ENCODE peak calls at places on chromosomes 13 and 19, in seven cellular contexts. P is uterus, Y is breast epithelium, Q is colonic mucosa, L is psoas muscle, V is upper lobe of right lung, X is fibroblast of lung. D is an unnamed sample. For H3K4me1, the result is how much of the 10 kb centered on the place peaks cover.

GRCh38 chr19:3556978-3557460 is 367 bp downstream of the MFSD12 start:
- DNase-seq in Y (no peak), V (peak), X (peak), Q (peak), P (no peak), L (peak), D (peak)

GRCh38 chr19:46296722-46297431 is at the start of gene HIF3A:
- DNase-seq in X (no peak), Q (peak), V (peak), P (peak), Y (no peak), L (no peak), D (peak)

GRCh38 chr13:64314286-64314685 is 2898.6 kb upstream of the PCDH20 start:
- DNase-seq in L (no peak), V (no peak), X (peak), Q (no peak), Y (no peak), P (no peak), D (no peak)

GRCh38 chr19:47696635-47697034 is 16.6 kb upstream of the EHD2 start:
- DNase-seq in Q (no peak), X (no peak), L (no peak), V (no peak), Y (no peak), P (no peak), D (no peak)

GRCh38 chr13:113955235-113955634 is 18.6 kb downstream of the C13orf46 start:
- DNase-seq in Y (no peak), V (no peak), X (no peak), Q (no peak), P (no peak), L (peak), D (no peak)

GRCh38 chr19:15087182-15087581 is 5.2 kb downstream of the OR1I1 start:
- DNase-seq in Y (no peak), P (no peak), X (no peak), V (no peak), L (no peak), Q (no peak), D (no peak)

GRCh38 chr19:13557756-13558398 is 51.6 kb upstream of the CACNA1A start:
- DNase-seq in V (no peak), P (no peak), L (no peak), Q (peak), Y (no peak), X (no peak), D (no peak)

GRCh38 chr19:991174-991931 is 7.2 kb downstream of the WDR18 start:
- DNase-seq in P (peak), Q (peak), L (peak), X (peak), V (no peak), Y (no peak), D (no peak)

GRCh38 chr19:16801599-16801998 is 27.6 kb upstream of the SIN3B start:
- DNase-seq in Y (no peak), X (peak), Q (no peak), P (no peak), L (no peak), V (no peak), D (no peak)

GRCh38 chr13:77919351-77920294 is 992 bp upstream of the EDNRB start:
- DNase-seq in Y (peak), V (peak), Q (peak), L (peak), X (peak), P (peak), D (peak)

GRCh38 chr19:36139473-36140288 is at the start of gene CAPNS1:
- DNase-seq in X (peak), P (peak), V (peak), Q (peak), Y (peak), L (peak), D (peak)

GRCh38 chr19:11560404-11560988 is 1.5 kb upstream of the ELOF1 start:
- DNase-seq in V (no peak), L (no peak), Q (peak), Y (no peak), P (no peak), X (peak), D (peak)

GRCh38 chr19:35033067-35034004 is 3.1 kb downstream of the SCN1B start:
- DNase-seq in X (no peak), Y (no peak), V (no peak), L (no peak), Q (no peak), P (no peak), D (no peak)

GRCh38 chr13:99726261-99726894 is 225.1 kb downstream of the TM9SF2 start:
- DNase-seq in Y (no peak), Q (no peak), X (no peak), L (no peak), P (no peak), V (no peak), D (no peak)

GRCh38 chr13:37923236-37923635 is 53.7 kb upstream of the TRPC4 start:
- DNase-seq in P (no peak), Q (no peak), Y (no peak), V (no peak), X (no peak), L (no peak), D (no peak)

GRCh38 chr13:50676602-50677001 is 166.9 kb downstream of the DLEU7 start:
- DNase-seq in X (peak), Q (no peak), L (no peak), P (no peak), V (no peak), Y (no peak), D (no peak)

GRCh38 chr13:81676008-81676407 is 1335.1 kb upstream of the SPRY2 start:
- DNase-seq in Q (no peak), P (no peak), V (no peak), L (no peak), Y (no peak), X (no peak), D (no peak)

GRCh38 chr13:97600438-97601080 is 166.6 kb downstream of the RAP2A start:
- DNase-seq in V (no peak), Q (no peak), Y (no peak), P (no peak), L (no peak), X (peak), D (no peak)

GRCh38 chr13:112756511-112756966 is 66.7 kb downstream of the ATP11A start:
- DNase-seq in X (no peak), L (no peak), Q (no peak), V (peak), P (no peak), Y (no peak), D (no peak)

GRCh38 chr13:48263196-48263595 is 30.2 kb downstream of the ITM2B start:
- DNase-seq in X (peak), Q (no peak), Y (no peak), V (no peak), P (no peak), L (no peak), D (no peak)

GRCh38 chr19:43664008-43664407 is 6.0 kb downstream of the PLAUR start:
- DNase-seq in V (no peak), Q (no peak), P (no peak), X (no peak), L (no peak), Y (no peak), D (no peak)

GRCh38 chr13:94154362-94154761 is 325.1 kb downstream of the DCT start:
- DNase-seq in P (no peak), Y (no peak), X (peak), L (peak), V (no peak), Q (peak), D (peak)

DNA sequence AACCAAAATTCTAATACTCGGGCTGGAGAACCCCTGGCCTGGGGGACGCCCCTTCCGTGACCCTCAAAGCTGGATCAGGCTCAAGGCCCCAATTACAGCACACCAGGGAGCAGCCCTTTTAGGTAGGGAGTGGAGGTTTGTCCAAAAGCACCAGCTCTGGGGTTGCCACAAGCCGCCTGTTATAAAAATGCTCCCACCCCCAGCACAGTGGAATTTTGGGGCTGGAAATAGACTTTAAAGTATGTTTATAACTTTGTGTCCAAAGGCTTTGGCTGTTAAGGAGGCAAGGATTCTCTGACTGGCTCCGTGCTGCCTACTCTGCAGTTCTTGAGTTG is 564 bp upstream of the GMIP start:
- DNase-seq in Y (no peak), P (no peak), L (no peak), X (no peak), Q (no peak), V (no peak), D (no peak)
- H3K4me3 ChIP-seq in Y (peak), P (peak), L (peak), X (no peak), Q (peak), V (peak), D (peak)

DNA sequence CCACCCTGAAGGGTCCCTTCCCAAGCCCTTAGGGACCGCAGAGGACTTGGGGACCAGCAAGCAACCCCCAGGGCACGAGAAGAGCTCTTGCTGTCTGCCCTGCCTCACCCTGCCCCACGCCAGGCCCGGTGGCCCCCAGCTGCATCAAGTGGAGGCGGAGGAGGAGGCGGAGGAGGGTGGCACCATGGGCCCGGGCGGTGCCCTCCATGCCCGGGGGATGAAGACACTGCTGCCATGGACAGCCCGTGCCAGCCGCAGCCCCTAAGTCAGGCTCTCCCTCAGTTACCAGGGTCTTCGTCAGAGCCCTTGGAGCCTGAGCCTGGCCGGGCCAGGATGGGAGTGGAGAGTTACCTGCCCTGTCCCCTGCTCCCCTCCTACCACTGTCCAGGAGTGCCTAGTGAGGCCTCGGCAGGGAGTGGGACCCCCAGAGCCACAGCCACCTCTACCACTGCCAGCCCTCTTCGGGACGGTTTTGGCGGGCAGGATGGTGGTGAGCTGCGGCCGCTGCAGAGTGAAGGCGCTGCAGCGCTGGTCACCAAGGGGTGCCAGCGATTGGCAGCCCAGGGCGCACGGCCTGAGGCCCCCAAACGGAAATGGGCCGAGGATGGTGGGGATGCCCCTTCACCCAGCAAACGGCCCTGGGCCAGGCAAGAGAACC is 1.5 kb downstream of the EGLN2 start:
- DNase-seq in V (peak), L (no peak), Q (no peak), P (no peak), Y (no peak), X (no peak), D (no peak)
- H3K4me1 ChIP-seq in V (half or more), L (half or more), Q (under half), P (under half), Y (under half), X (under half), D (under half)

DNA sequence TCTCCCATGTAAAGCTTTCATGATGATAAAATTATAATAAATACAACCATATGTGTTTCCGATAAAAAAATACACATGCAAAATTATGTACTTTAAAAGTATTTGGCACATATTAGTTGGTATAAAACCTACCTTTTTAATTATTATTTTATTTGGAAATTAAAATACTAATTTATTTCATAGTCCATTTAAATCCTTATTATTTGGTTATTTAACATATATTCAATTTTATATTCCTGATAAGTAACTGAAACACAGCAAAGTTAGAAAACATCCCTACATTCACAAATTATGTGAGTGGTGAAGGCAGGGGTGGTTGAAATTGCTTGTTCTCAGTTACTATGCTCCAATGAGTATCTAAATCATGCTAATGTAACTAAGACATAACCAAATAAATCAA is 920.5 kb downstream of the SLITRK1 start:
- DNase-seq in P (no peak), Q (no peak), V (no peak), X (no peak), Y (no peak), L (no peak), D (no peak)
- H3K27ac ChIP-seq in P (no peak), Q (no peak), V (no peak), X (no peak), Y (no peak), L (no peak), D (no peak)

GRCh38 chr19:40721936-40722661 is 5.2 kb downstream of the ITPKC start:
- DNase-seq in X (peak), L (no peak), Y (no peak), P (no peak), Q (no peak), V (no peak), D (no peak)

GRCh38 chr19:40723661-40724254 is 6.8 kb downstream of the ITPKC start:
- DNase-seq in P (no peak), Y (no peak), L (no peak), Q (no peak), X (no peak), V (no peak), D (no peak)

GRCh38 chr19:40719414-40719894 is 2.5 kb downstream of the ITPKC start:
- DNase-seq in Y (no peak), L (peak), Q (no peak), X (no peak), V (no peak), P (no peak), D (no peak)

GRCh38 chr19:40718774-40719391 is 2.0 kb downstream of the ITPKC start:
- DNase-seq in P (peak), L (peak), Y (peak), Q (peak), X (peak), V (peak), D (peak)

GRCh38 chr19:40721140-40721486 is 4.2 kb downstream of the ITPKC start:
- DNase-seq in L (no peak), X (no peak), Y (no peak), Q (no peak), V (no peak), P (no peak), D (no peak)
- H3K4me3 ChIP-seq in L (peak), X (no peak), Y (peak), Q (no peak), V (peak), P (peak), D (peak)